ENCODE peak calls at places on chromosomes 5 and 9, in nine cellular contexts. E is ELF-1; Q is substantia nigra; O is AG09319; N is A673; L is stimulated activated CD8-positive, alpha-beta memory T cell treated with anti-CD3 and anti-CD28 coated beads, Interleukin-15, amount 100 ng/mL, for 24 hours; X is cardiac muscle cell; I is NCI-H82; H is DMS53. G is an unnamed sample.

GRCh38 chr5:111389390-111390082 is 122.8 kb downstream of the STARD4 start:
- DNase-seq in N (no peak), I (no peak), H (no peak), O (no peak), L (no peak), E (no peak), X (no peak), Q (no peak), G (no peak)

GRCh38 chr5:145588113-145588512 is 247.0 kb downstream of the PRELID2 start:
- DNase-seq in L (no peak), Q (no peak), N (no peak), H (no peak), I (no peak), E (no peak), O (no peak), X (no peak), G (no peak)

GRCh38 chr5:130874861-130875419 is 290.1 kb downstream of the HINT1 start:
- DNase-seq in N (no peak), L (no peak), X (no peak), I (peak), H (no peak), E (no peak), Q (no peak), O (no peak), G (no peak)

GRCh38 chr9:78677326-78677725 is 380.4 kb downstream of the PSAT1 start:
- DNase-seq in L (no peak), N (no peak), H (no peak), I (no peak), X (no peak), O (no peak), E (no peak), Q (no peak), G (no peak)

GRCh38 chr5:138869763-138870500 is 5.2 kb downstream of the LRRTM2 start:
- DNase-seq in N (no peak), X (no peak), H (no peak), I (peak), E (no peak), Q (no peak), O (no peak), L (no peak), G (no peak)

GRCh38 chr5:122751293-122751753 is 23.6 kb upstream of the SNX2 start:
- DNase-seq in Q (no peak), E (peak), I (no peak), O (no peak), L (no peak), H (no peak), N (no peak), X (peak), G (peak)

GRCh38 chr5:147966326-147966725 is 60.0 kb upstream of the C5orf46 start:
- DNase-seq in O (no peak), I (no peak), N (no peak), E (no peak), X (no peak), L (no peak), Q (no peak), H (no peak), G (no peak)

GRCh38 chr5:151565971-151566370 is 25.2 kb downstream of the FAT2 start:
- DNase-seq in O (no peak), I (no peak), Q (no peak), X (no peak), L (no peak), H (no peak), E (no peak), N (no peak), G (peak)

GRCh38 chr5:68154119-68154857 is 61.3 kb upstream of the PIK3R1 start:
- DNase-seq in E (no peak), I (peak), X (no peak), N (no peak), L (no peak), H (no peak), O (no peak), Q (no peak), G (no peak)

GRCh38 chr9:125991886-125992529 is 244.8 kb downstream of the PBX3 start:
- DNase-seq in E (no peak), I (no peak), X (no peak), H (no peak), L (no peak), Q (no peak), O (no peak), N (no peak), G (no peak)

GRCh38 chr5:36904677-36905076 is 28.1 kb downstream of the NIPBL start:
- DNase-seq in L (no peak), I (no peak), N (no peak), E (no peak), Q (no peak), O (no peak), X (no peak), H (no peak), G (no peak)

GRCh38 chr9:127904518-127904887 is 5.1 kb upstream of the ST6GALNAC6 start:
- DNase-seq in L (no peak), Q (no peak), O (no peak), H (no peak), E (peak), N (no peak), I (no peak), X (peak), G (no peak)

GRCh38 chr5:96546120-96546519 is 113.1 kb upstream of the PCSK1 start:
- DNase-seq in N (no peak), E (no peak), I (no peak), H (no peak), Q (no peak), X (no peak), O (no peak), L (no peak), G (no peak)

GRCh38 chr5:69414885-69415583 is at the start of gene MARVELD2:
- DNase-seq in L (peak), X (peak), E (peak), Q (peak), O (no peak), I (no peak), H (peak), N (no peak), G (peak)

GRCh38 chr5:35369965-35370790 is 139.9 kb upstream of the PRLR start:
- DNase-seq in X (no peak), Q (no peak), H (peak), N (no peak), I (peak), E (no peak), O (no peak), L (no peak), G (no peak)

GRCh38 chr5:17952231-17952630 is 318.0 kb downstream of the TAF11L14 start:
- DNase-seq in Q (no peak), H (no peak), N (no peak), L (no peak), O (no peak), E (no peak), X (no peak), I (no peak), G (no peak)

GRCh38 chr9:83322438-83322837 is 215.8 kb downstream of the FRMD3 start:
- DNase-seq in I (no peak), H (no peak), N (no peak), L (no peak), E (no peak), O (no peak), X (no peak), Q (no peak), G (no peak)

GRCh38 chr9:136051568-136052432 is 43.3 kb downstream of the NACC2 start:
- DNase-seq in H (peak), E (peak), Q (peak), L (no peak), O (no peak), I (no peak), X (peak), N (peak), G (peak)

GRCh38 chr5:2068515-2068914 is 185.8 kb upstream of the IRX4 start:
- DNase-seq in O (no peak), I (no peak), L (no peak), Q (no peak), H (no peak), E (no peak), X (no peak), N (no peak), G (no peak)

GRCh38 chr9:88236531-88237453 is 98.5 kb upstream of the SPATA31C2 start:
- DNase-seq in N (no peak), O (peak), Q (peak), E (no peak), H (no peak), L (no peak), X (no peak), I (no peak), G (peak)

GRCh38 chr9:137053944-137054931 is at the start of gene ENTPD2:
- DNase-seq in L (no peak), O (no peak), I (peak), N (no peak), X (no peak), H (peak), Q (no peak), E (no peak), G (peak)

GRCh38 chr5:122259995-122260394 is 52.0 kb upstream of the SNCAIP start:
- DNase-seq in I (no peak), N (no peak), O (peak), X (no peak), H (peak), L (no peak), E (no peak), Q (no peak), G (peak)

GRCh38 chr5:143618146-143618545 is 193.8 kb upstream of the HMHB1 start:
- DNase-seq in E (no peak), I (peak), O (no peak), N (no peak), H (no peak), Q (no peak), L (no peak), X (no peak), G (no peak)

GRCh38 chr5:29197636-29198035 is 1995.8 kb upstream of the CDH6 start:
- DNase-seq in I (no peak), X (no peak), O (no peak), H (no peak), N (no peak), L (no peak), Q (no peak), E (no peak), G (no peak)

GRCh38 chr9:82606761-82607382 is 456.1 kb downstream of the RASEF start:
- DNase-seq in L (no peak), N (peak), I (peak), Q (no peak), O (peak), H (peak), E (peak), X (peak), G (peak)

GRCh38 chr9:96169488-96169887 is 132.5 kb downstream of the HSD17B3 start:
- DNase-seq in O (no peak), E (peak), N (no peak), X (peak), H (peak), I (no peak), L (no peak), Q (no peak), G (peak)

GRCh38 chr5:65020492-65020891 is 251.8 kb downstream of the CWC27 start:
- DNase-seq in I (no peak), X (no peak), E (no peak), O (no peak), H (no peak), N (no peak), Q (no peak), L (no peak), G (no peak)

GRCh38 chr9:19229725-19230355 is 653 bp upstream of the DENND4C start:
- DNase-seq in N (peak), H (peak), O (no peak), E (peak), Q (peak), I (peak), X (peak), L (peak), G (peak)

G was measured in islet precursor cell.